ENCODE peak calls at places on chromosomes 13 and 19, in four cellular contexts. S is HL-60; T is astrocyte of the spinal cord; H is Jurkat, Clone E6-1. Y is an unnamed sample.

GRCh38 chr13:113589251-113589960 is 4.9 kb downstream of the TFDP1 start:
- DNase-seq in S (no peak), T (no peak), H (no peak), Y (no peak)

GRCh38 chr13:98466634-98467236 is 110.2 kb downstream of the STK24 start:
- DNase-seq in S (no peak), T (peak), H (no peak), Y (peak)

GRCh38 chr13:101144808-101145419 is 271.4 kb downstream of the NALCN start:
- DNase-seq in S (peak), T (peak), H (peak), Y (no peak)

GRCh38 chr13:75329723-75330122 is 152.2 kb downstream of the TBC1D4 start:
- DNase-seq in S (no peak), T (no peak), H (no peak), Y (no peak)

GRCh38 chr19:46265217-46265828 is 31.5 kb upstream of the HIF3A start:
- DNase-seq in S (peak), T (peak), H (peak), Y (peak)

GRCh38 chr19:617551-618246 is 15.6 kb downstream of the POLRMT start:
- DNase-seq in S (no peak), T (no peak), H (no peak), Y (no peak)

GRCh38 chr13:106036870-106037269 is 498.6 kb downstream of the EFNB2 start:
- DNase-seq in S (no peak), T (no peak), H (no peak), Y (peak)

GRCh38 chr13:20716951-20717350 is 13.5 kb downstream of the IL17D start:
- DNase-seq in S (no peak), T (no peak), H (no peak), Y (peak)

GRCh38 chr13:40492511-40492910 is 173.9 kb downstream of the FOXO1 start:
- DNase-seq in S (no peak), T (no peak), H (no peak), Y (no peak)

GRCh38 chr13:43924549-43925245 is 45.0 kb downstream of the LACC1 start:
- DNase-seq in S (no peak), T (no peak), H (no peak), Y (no peak)

GRCh38 chr19:5440299-5440698 is 14.9 kb upstream of the ZNRF4 start:
- DNase-seq in S (no peak), T (no peak), H (no peak), Y (no peak)

GRCh38 chr13:40304391-40304790 is 362.1 kb downstream of the FOXO1 start:
- DNase-seq in S (no peak), T (no peak), H (no peak), Y (no peak)

GRCh38 chr19:49224856-49225255 is 67.3 kb downstream of the TRPM4 start:
- DNase-seq in S (peak), T (peak), H (peak), Y (peak)

GRCh38 chr13:47049276-47049989 is 152.6 kb upstream of the HTR2A start:
- DNase-seq in S (no peak), T (peak), H (no peak), Y (no peak)

GRCh38 chr19:49338023-49338677 is 2.9 kb downstream of the CD37 start:
- DNase-seq in S (no peak), T (no peak), H (no peak), Y (no peak)

GRCh38 chr19:17052439-17052838 is 22.8 kb downstream of the HAUS8 start:
- DNase-seq in S (peak), T (peak), H (no peak), Y (peak)

GRCh38 chr13:44818428-44818827 is 170.8 kb downstream of the NUFIP1 start:
- DNase-seq in S (no peak), T (peak), H (peak), Y (peak)

GRCh38 chr13:111313911-111314425 is 6.5 kb upstream of the TEX29 start:
- DNase-seq in S (no peak), T (no peak), H (no peak), Y (no peak)

GRCh38 chr13:98795220-98795619 is 42.7 kb upstream of the SLC15A1 start:
- DNase-seq in S (no peak), T (no peak), H (no peak), Y (no peak)

GRCh38 chr13:113034451-113035208 is 65.6 kb downstream of the MCF2L start:
- DNase-seq in S (peak), T (peak), H (no peak), Y (peak)

GRCh38 chr13:50686547-50686946 is 156.9 kb downstream of the DLEU7 start:
- DNase-seq in S (peak), T (no peak), H (peak), Y (no peak)

GRCh38 chr13:73722120-73722519 is 412.1 kb downstream of the KLF12 start:
- DNase-seq in S (no peak), T (peak), H (no peak), Y (peak)

GRCh38 chr13:51620165-51620983 is 36.1 kb downstream of the WDFY2 start:
- DNase-seq in S (no peak), T (no peak), H (no peak), Y (no peak)

GRCh38 chr13:37747071-37747612 is 122.4 kb downstream of the TRPC4 start:
- DNase-seq in S (no peak), T (peak), H (no peak), Y (no peak)

GRCh38 chr13:87975035-87975434 is 303.9 kb downstream of the SLITRK5 start:
- DNase-seq in S (no peak), T (peak), H (no peak), Y (no peak)

GRCh38 chr19:459724-460511 is 915 bp downstream of the SHC2 start:
- DNase-seq in S (no peak), T (peak), H (no peak), Y (peak)

GRCh38 chr13:36543671-36544070 is 111.4 kb downstream of the CCNA1 start:
- DNase-seq in S (no peak), T (no peak), H (no peak), Y (no peak)

GRCh38 chr19:48648134-48648533 is 2.1 kb upstream of the CA11 start:
- DNase-seq in S (no peak), T (no peak), H (no peak), Y (no peak)

Y was measured in D341Med.